ENCODE peak calls at places on chromosomes 12 and 14, in seven cellular contexts. C is MM.1S, H is EH, X is HFF-Myc, V is NT2/D1, U is left ventricle myocardium inferior, Q is amygdala. O is an unnamed sample.
A peak's percentile ranks its signal among the peaks of the same experiment; 100 is the strongest.

GRCh38 chr12:116532986-116533342 is 26.2 kb upstream of the MAP1LC3B2 start:
- DNase-seq in H (no peak), Q (no peak), U (no peak), C (no peak), X (no peak), V (no peak), O (no peak)

GRCh38 chr12:45720069-45720468 is 9.4 kb upstream of the ARID2 start:
- DNase-seq in H (no peak), X (no peak), V (no peak), U (no peak), C (no peak), Q (no peak), O (no peak)

GRCh38 chr14:21768116-21768874 is 94.7 kb upstream of the OR4E1 start:
- DNase-seq in V (peak; percentile 9), H (no peak), U (no peak), Q (no peak), X (no peak), C (peak; percentile 79), O (no peak)

GRCh38 chr12:3398196-3398789 is 92.7 kb upstream of the PRMT8 start:
- DNase-seq in C (no peak), H (no peak), U (no peak), Q (no peak), V (no peak), X (no peak), O (no peak)

GRCh38 chr14:104598461-104599273 is 5.9 kb downstream of the TMEM179 start:
- DNase-seq in H (no peak), V (no peak), X (no peak), Q (no peak), C (no peak), U (no peak), O (no peak)

GRCh38 chr12:100489326-100489725 is 15.7 kb downstream of the NR1H4 start:
- DNase-seq in U (no peak), V (no peak), H (no peak), X (no peak), Q (no peak), C (no peak), O (no peak)

GRCh38 chr14:33839193-33840076 is 111.4 kb downstream of the EGLN3 start:
- DNase-seq in V (no peak), X (peak; percentile 31), U (no peak), C (peak; percentile 36), Q (peak; percentile 37), H (peak; percentile 52), O (peak; percentile 27)

GRCh38 chr14:72701610-72702009 is 192.3 kb downstream of the DPF3 start:
- DNase-seq in U (peak; percentile 34), V (no peak), H (peak; percentile 56), Q (no peak), C (no peak), X (no peak), O (no peak)

GRCh38 chr14:75531660-75532317 is 9.5 kb downstream of the BATF start:
- DNase-seq in X (no peak), V (no peak), Q (no peak), U (no peak), C (no peak), H (peak; percentile 26), O (no peak)

GRCh38 chr14:21233457-21234076 is 35.7 kb downstream of the HNRNPC start:
- DNase-seq in Q (no peak), H (no peak), C (no peak), X (no peak), U (no peak), V (no peak), O (no peak)

GRCh38 chr14:105356927-105357326 is 41.4 kb upstream of the TEX22 start:
- DNase-seq in H (no peak), X (no peak), Q (no peak), V (no peak), U (no peak), C (no peak), O (no peak)

GRCh38 chr12:3598896-3599295 is 107.9 kb downstream of the PRMT8 start:
- DNase-seq in C (no peak), Q (no peak), V (no peak), U (no peak), H (no peak), X (no peak), O (no peak)

GRCh38 chr12:19833775-19834501 is 394.6 kb downstream of the AEBP2 start:
- DNase-seq in U (no peak), X (no peak), V (peak; percentile 33), Q (no peak), C (no peak), H (peak; percentile 44), O (no peak)

GRCh38 chr14:101075801-101076413 is 172.4 kb upstream of the RTL1 start:
- DNase-seq in Q (no peak), X (no peak), V (no peak), C (no peak), H (no peak), U (no peak), O (no peak)

GRCh38 chr14:93050761-93051160 is 65.0 kb downstream of the ITPK1 start:
- DNase-seq in U (peak; percentile 14), H (no peak), V (no peak), Q (no peak), X (no peak), C (no peak), O (no peak)

GRCh38 chr14:21071225-21072041 is 1.3 kb downstream of the ARHGEF40 start:
- DNase-seq in C (peak; percentile 69), Q (peak; percentile 59), U (peak; percentile 91), X (peak; percentile 76), V (peak; percentile 76), H (peak; percentile 95), O (peak; percentile 85)

GRCh38 chr12:63525831-63526230 is 142.5 kb downstream of the DPY19L2 start:
- DNase-seq in U (no peak), C (no peak), X (no peak), V (no peak), H (no peak), Q (no peak), O (no peak)

GRCh38 chr12:27534060-27534764 is 10.2 kb downstream of the PPFIBP1 start:
- DNase-seq in C (no peak), X (no peak), H (no peak), V (no peak), U (no peak), Q (no peak), O (no peak)

GRCh38 chr12:18782827-18783226 is 44.9 kb downstream of the CAPZA3 start:
- DNase-seq in C (no peak), U (no peak), V (no peak), X (no peak), H (peak; percentile 32), Q (no peak), O (no peak)

GRCh38 chr14:75295491-75296338 is 17.1 kb downstream of the FOS start:
- DNase-seq in U (peak; percentile 80), C (peak; percentile 45), Q (peak; percentile 77), V (peak; percentile 72), H (peak; percentile 67), X (no peak), O (peak; percentile 88)

GRCh38 chr12:82359115-82359478 is 768 bp downstream of the METTL25 start:
- DNase-seq in Q (no peak), X (no peak), C (peak; percentile 12), H (peak; percentile 8), V (no peak), U (no peak), O (peak; percentile 22)

GRCh38 chr14:36325853-36326252 is 5.4 kb upstream of the MBIP start:
- DNase-seq in Q (no peak), V (no peak), H (no peak), C (no peak), U (no peak), X (no peak), O (no peak)

GRCh38 chr14:94464290-94464689 is 11.7 kb upstream of the SERPINA11 start:
- DNase-seq in X (no peak), Q (no peak), V (no peak), C (no peak), H (no peak), U (no peak), O (no peak)

GRCh38 chr12:95458761-95459160 is 15.2 kb upstream of the METAP2 start:
- DNase-seq in C (no peak), V (no peak), H (no peak), Q (no peak), U (no peak), X (no peak), O (no peak)

GRCh38 chr14:22929104-22929847 is at the start of gene PRMT5:
- DNase-seq in V (peak; percentile 96), X (peak; percentile 100), Q (peak; percentile 97), C (peak; percentile 96), U (peak; percentile 99), H (peak; percentile 100), O (peak; percentile 99)

GRCh38 chr14:81366259-81366658 is 33.9 kb downstream of the STON2 start:
- DNase-seq in U (no peak), V (no peak), Q (peak; percentile 19), H (no peak), C (no peak), X (no peak), O (no peak)

GRCh38 chr12:110937104-110937641 is 16.8 kb upstream of the MYL2 start:
- DNase-seq in C (peak; percentile 33), H (peak; percentile 37), V (peak; percentile 89), X (peak; percentile 12), U (peak; percentile 46), Q (peak; percentile 27), O (peak; percentile 71)

GRCh38 chr12:6632026-6632978 is 3.5 kb downstream of the LPAR5 start:
- DNase-seq in Q (no peak), C (no peak), V (no peak), H (peak; percentile 50), X (no peak), U (no peak), O (no peak)

GRCh38 chr12:18302809-18303430 is 41.6 kb downstream of the PIK3C2G start:
- DNase-seq in C (no peak), V (no peak), U (no peak), Q (no peak), H (no peak), X (no peak), O (no peak)

GRCh38 chr14:72906316-72906715 is 12.4 kb upstream of the DPF3 start:
- DNase-seq in C (no peak), X (no peak), V (no peak), H (peak; percentile 90), Q (no peak), U (no peak), O (no peak)

GRCh38 chr12:25598956-25599355 is 45.9 kb upstream of the LMNTD1 start:
- DNase-seq in V (no peak), Q (no peak), U (no peak), X (no peak), C (no peak), H (no peak), O (no peak)

GRCh38 chr14:37819155-37820015 is 224.0 kb downstream of the TTC6 start:
- DNase-seq in H (peak; percentile 58), C (no peak), V (no peak), Q (no peak), X (peak; percentile 2), U (no peak), O (no peak)